ENCODE peak calls at places on chromosomes 16 and 17, in five cellular contexts. G, Q, B, V and Y are unnamed samples. For H3K27me3, the result is how much of the 10 kb centered on the place peaks cover.

GRCh38 chr16:49127103-49127502 is 154.5 kb downstream of the CBLN1 start:
- DNase-seq in G (no peak), Q (no peak), B (peak), V (peak), Y (peak)

GRCh38 chr17:12128946-12129345 is 108.3 kb downstream of the MAP2K4 start:
- DNase-seq in G (no peak), Q (no peak), B (no peak), V (no peak), Y (no peak)

GRCh38 chr17:39755550-39756375 is 18.0 kb downstream of the GRB7 start:
- DNase-seq in G (peak), Q (no peak), B (no peak), V (no peak), Y (peak)

GRCh38 chr17:879546-879945 is 97.4 kb downstream of the MRM3 start:
- DNase-seq in G (peak), Q (peak), B (peak), V (peak), Y (peak)

GRCh38 chr16:3158014-3158497 is 23.2 kb downstream of the ZNF213 start:
- DNase-seq in G (no peak), Q (peak), B (no peak), V (peak), Y (no peak)

GRCh38 chr17:52159159-52159809 is 770 bp upstream of the CA10 start:
- DNase-seq in G (no peak), Q (no peak), B (no peak), V (no peak), Y (no peak)

GRCh38 chr16:17827313-17827712 is 356.6 kb upstream of the XYLT1 start:
- DNase-seq in G (peak), Q (no peak), B (no peak), V (no peak), Y (no peak)

GRCh38 chr17:19672009-19672837 is 23.7 kb downstream of the ALDH3A2 start:
- DNase-seq in G (peak), Q (no peak), B (peak), V (no peak), Y (no peak)

GRCh38 chr17:43517615-43518386 is 28.3 kb downstream of the ETV4 start:
- DNase-seq in G (peak), Q (peak), B (no peak), V (no peak), Y (no peak)

GRCh38 chr17:8502100-8502499 is 66.4 kb downstream of the NDEL1 start:
- DNase-seq in G (no peak), Q (no peak), B (no peak), V (no peak), Y (no peak)

GRCh38 chr17:82062984-82063368 is 2.6 kb downstream of the DUS1L start:
- DNase-seq in G (no peak), Q (no peak), B (no peak), V (no peak), Y (no peak)

GRCh38 chr17:75024686-75025397 is 12.4 kb downstream of the MRPL58 start:
- DNase-seq in G (no peak), Q (no peak), B (no peak), V (no peak), Y (peak)

GRCh38 chr17:7435676-7436555 is 681 bp downstream of the TMEM102 start:
- DNase-seq in G (no peak), Q (peak), B (peak), V (peak), Y (peak)

GRCh38 chr17:40582328-40582901 is 17.1 kb upstream of the CCR7 start:
- DNase-seq in G (no peak), Q (peak), B (no peak), V (no peak), Y (peak)

GRCh38 chr16:70696952-70697600 is 11.2 kb upstream of the MTSS2 start:
- DNase-seq in G (no peak), Q (no peak), B (no peak), V (no peak), Y (peak)

DNA sequence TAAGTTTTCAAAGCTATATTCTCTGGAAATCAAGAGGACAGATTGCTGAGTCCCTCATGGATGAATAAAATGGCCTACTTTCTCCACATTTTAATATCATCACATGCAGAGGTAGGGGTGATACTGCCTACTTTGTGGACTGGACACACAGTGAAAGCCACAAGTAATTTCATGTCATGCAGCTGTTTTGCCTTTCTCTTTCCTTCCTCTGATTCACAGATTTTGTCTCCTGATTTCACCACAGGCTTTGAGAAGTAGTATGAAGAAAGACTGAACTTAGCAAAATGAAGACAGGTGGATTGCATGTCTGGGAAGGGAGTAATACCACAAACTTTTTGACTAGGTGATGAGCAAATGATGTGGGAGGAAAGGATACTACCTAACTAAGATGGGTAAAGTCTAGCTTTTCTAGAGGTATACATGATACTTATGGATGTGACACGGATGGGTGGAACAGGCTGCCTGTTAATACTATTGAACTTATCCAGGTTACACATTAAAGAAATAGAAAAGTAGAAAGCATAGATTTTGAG is 478.4 kb upstream of the GOT2 start:
- DNase-seq in G (no peak), Q (no peak), B (no peak), V (no peak), Y (no peak)
- H3K27me3 ChIP-seq in G (under half), Q (under half), B (under half), V (under half), Y (under half)

GRCh38 chr17:66018786-66019185 is 173.1 kb downstream of the CEP112 start:
- DNase-seq in G (no peak), Q (no peak), B (no peak), V (no peak), Y (no peak)

GRCh38 chr17:66021757-66022156 is 170.2 kb downstream of the CEP112 start:
- DNase-seq in G (no peak), Q (no peak), B (no peak), V (no peak), Y (no peak)

DNA sequence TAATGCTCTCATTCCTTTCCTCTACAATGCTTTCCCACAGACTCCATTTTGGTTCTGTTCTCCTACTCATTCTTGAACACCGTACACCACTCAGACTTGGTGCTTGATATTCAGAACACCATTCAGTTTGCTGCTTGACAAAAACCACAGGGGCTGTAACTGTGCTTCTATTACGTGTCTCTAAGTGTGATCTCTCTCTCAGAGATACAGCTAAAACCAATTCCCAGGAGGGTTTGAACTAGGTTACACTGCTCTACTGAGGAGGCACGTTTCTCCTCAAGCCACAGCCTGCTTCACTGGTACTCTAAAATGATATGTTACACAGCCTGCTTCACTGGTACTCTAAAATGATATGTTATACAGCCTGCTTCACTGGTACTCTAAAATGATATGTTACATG is 175.7 kb downstream of the CEP112 start:
- DNase-seq in G (no peak), Q (no peak), B (no peak), V (no peak), Y (peak)
- H3K4me2 ChIP-seq in G (no peak), Q (no peak), B (no peak), V (no peak), Y (peak)

GRCh38 chr17:56592487-56593072 is 919 bp upstream of the NOG start:
- DNase-seq in G (peak), Q (peak), B (peak), V (peak), Y (peak)
- H3K27me3 ChIP-seq in G (under half), Q (under half), B (half or more), V (half or more), Y (half or more)

DNA sequence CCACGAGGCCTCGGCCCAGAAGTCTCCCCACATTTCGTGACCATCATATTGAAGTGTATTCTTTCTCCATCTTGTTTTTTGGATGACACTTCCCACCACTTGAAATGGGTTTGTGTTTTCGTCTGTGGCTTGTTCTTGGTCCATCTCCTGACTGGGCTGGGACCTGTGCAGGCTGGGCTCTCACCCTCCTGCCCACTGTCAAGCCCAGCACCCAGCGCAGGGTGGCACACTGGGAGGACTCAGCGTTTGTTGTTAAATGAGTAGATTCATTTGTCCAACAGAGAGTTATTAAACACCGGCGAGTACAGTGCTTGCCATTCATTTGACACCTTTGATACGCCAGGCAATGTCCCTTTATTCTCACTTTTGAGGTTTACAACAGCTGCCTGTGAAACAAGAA is 22.6 kb downstream of the NT5M start:
- DNase-seq in G (no peak), Q (no peak), B (no peak), V (no peak), Y (no peak)
- H3K4me2 ChIP-seq in G (no peak), Q (no peak), B (no peak), V (no peak), Y (no peak)

GRCh38 chr16:56294599-56294998 is 103.3 kb downstream of the GNAO1 start:
- DNase-seq in G (peak), Q (peak), B (no peak), V (no peak), Y (no peak)
- H3K27me3 ChIP-seq in G (under half), Q (under half), B (under half), V (under half), Y (under half)

DNA sequence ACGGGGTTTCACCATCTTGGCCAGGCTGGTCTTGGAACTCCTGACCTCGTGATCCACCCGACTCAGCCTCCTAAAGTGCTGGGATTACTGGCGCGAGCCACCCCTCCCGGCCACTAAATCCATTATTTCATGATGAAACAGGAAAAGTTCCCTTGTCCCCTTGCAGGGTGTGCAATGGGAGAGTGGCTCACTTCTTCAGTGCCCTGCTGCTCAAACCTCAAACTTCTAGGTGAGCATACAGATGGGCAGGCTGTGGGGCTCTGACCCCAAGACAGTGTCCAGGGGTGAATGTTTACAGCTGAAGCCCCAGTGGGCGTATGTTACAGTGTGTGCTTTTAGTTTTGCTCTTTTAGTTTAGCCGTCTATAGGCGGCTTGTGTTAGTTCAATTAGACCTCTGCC is 34.7 kb downstream of the GJC1 start:
- DNase-seq in G (no peak), Q (no peak), B (no peak), V (no peak), Y (no peak)
- H3K4me2 ChIP-seq in G (peak), Q (no peak), B (no peak), V (no peak), Y (no peak)

GRCh38 chr17:48640858-48641180 is 14.7 kb upstream of the HOXB9 start:
- DNase-seq in G (no peak), Q (no peak), B (no peak), V (no peak), Y (no peak)
- H3K27me3 ChIP-seq in G (half or more), Q (half or more), B (half or more), V (half or more), Y (half or more)

GRCh38 chr16:65782537-65783290 is 583.8 kb upstream of the CDH5 start:
- DNase-seq in G (peak), Q (peak), B (no peak), V (no peak), Y (no peak)
- H3K4me2 ChIP-seq in G (no peak), Q (peak), B (no peak), V (no peak), Y (no peak)

DNA sequence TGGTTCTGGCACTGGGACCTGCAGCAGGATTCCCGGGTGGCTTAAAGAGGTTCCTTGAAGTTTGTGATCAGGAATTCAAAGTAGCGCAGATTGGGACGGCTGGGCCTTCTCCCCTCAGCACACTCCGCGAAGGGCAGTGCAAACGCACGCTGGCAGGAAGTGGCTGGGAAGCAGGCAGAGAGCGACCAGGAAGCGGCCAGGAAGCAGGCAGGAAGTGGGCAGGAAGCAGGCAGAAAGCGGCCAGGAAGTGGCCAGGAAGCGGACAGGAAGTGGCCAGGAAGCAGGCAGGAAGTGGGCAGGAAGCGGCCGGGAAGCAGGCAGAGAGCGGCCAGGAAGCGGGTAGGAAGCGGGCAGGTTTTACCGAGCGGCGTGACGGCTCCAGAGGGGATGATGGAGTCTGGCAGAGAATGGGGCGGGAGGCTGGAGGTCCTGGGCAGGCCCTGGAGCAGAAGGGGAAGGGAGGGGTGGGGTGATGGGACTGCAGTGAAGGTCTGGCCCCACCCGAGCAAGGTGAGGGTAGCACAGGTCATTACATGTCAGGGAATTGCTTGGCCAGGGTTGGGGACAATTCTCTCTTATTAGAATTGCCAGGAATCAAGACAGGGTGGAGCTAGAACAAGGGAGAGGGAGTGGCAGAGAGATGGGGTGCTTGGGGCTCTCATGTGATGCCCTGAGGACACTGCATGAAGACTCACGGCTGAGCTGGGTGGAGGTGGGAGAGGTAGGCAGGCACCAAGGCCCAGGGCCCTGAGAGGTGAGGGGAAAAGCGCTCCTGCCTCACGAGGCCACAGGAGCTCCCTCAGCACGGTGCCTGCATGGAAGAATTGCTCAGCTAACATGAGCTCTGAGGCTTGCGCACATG is 3.4 kb downstream of the DPEP1 start:
- DNase-seq in G (no peak), Q (no peak), B (no peak), V (no peak), Y (peak)
- H3K27me3 ChIP-seq in G (under half), Q (under half), B (under half), V (under half), Y (under half)

DNA sequence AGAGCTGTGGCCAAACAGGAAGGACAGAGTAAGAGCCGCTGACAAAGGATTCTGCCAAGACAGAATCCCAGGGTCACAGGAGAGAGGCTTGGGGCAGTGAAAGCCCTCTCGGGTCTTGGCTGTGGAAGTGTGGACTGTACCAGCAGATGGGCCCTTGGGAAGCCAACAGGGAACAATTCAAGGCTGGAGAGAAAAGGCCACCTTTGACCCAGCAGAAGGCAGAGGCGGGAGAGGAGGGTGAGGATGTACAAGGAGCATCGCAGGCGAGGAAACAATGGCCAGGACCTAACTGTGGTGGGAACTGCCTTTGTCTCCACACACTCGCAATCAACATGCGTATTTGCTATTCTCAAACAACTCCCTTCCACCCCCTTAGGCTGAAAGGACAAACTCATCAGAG is 15.7 kb downstream of the CARHSP1 start:
- DNase-seq in G (no peak), Q (no peak), B (no peak), V (no peak), Y (no peak)
- H3K4me2 ChIP-seq in G (no peak), Q (no peak), B (no peak), V (no peak), Y (no peak)